ENCODE peak calls at places on chromosomes 2 and 18, in five cellular contexts. F is ELR, X is pancreas, K is small intestine, S is T-helper 2 cell. R is an unnamed sample.
A peak's percentile ranks its signal among the peaks of the same experiment; 100 is the strongest.

GRCh38 chr2:48736251-48736650 is 19.3 kb downstream of the LHCGR start:
- DNase-seq in X (no peak), F (no peak), S (no peak), K (no peak), R (no peak)

GRCh38 chr2:203824057-203824456 is 43.5 kb upstream of the CTLA4 start:
- DNase-seq in K (no peak), X (no peak), S (no peak), F (no peak), R (no peak)

GRCh38 chr18:13616041-13616440 is 110.3 kb downstream of the FAM210A start:
- DNase-seq in X (no peak), K (no peak), F (no peak), S (no peak), R (no peak)

GRCh38 chr18:36181898-36182506 is 5.3 kb upstream of the MOCOS start:
- DNase-seq in K (no peak), S (no peak), X (no peak), F (no peak), R (no peak)

GRCh38 chr2:226797989-226798421 is 1.6 kb downstream of the IRS1 start:
- DNase-seq in F (peak; percentile 54), K (no peak), S (no peak), X (no peak), R (no peak)

GRCh38 chr18:23269931-23270330 is 134.6 kb downstream of the CABLES1 start:
- DNase-seq in S (no peak), K (no peak), F (no peak), X (no peak), R (no peak)

GRCh38 chr2:85255456-85255812 is 72.4 kb downstream of the TGOLN2 start:
- DNase-seq in F (no peak), K (no peak), S (no peak), X (no peak), R (no peak)

GRCh38 chr18:10336749-10337148 is 117.7 kb upstream of the APCDD1 start:
- DNase-seq in F (no peak), X (no peak), K (no peak), S (no peak), R (no peak)

GRCh38 chr2:8992643-8993042 is 10.8 kb downstream of the MBOAT2 start:
- DNase-seq in F (no peak), K (no peak), S (no peak), X (no peak), R (no peak)

GRCh38 chr2:37091873-37092272 is 7.6 kb downstream of the GPATCH11 start:
- DNase-seq in X (no peak), F (no peak), K (no peak), S (no peak), R (no peak)

GRCh38 chr2:169968767-169969166 is 141.5 kb downstream of the UBR3 start:
- DNase-seq in K (no peak), X (no peak), S (no peak), F (no peak), R (no peak)

GRCh38 chr2:238963970-238964331 is 116.1 kb downstream of the TWIST2 start:
- DNase-seq in K (no peak), F (no peak), X (no peak), S (no peak), R (no peak)

GRCh38 chr2:30385327-30385726 is 61.7 kb upstream of the LCLAT1 start:
- DNase-seq in F (peak; percentile 13), K (no peak), X (no peak), S (no peak), R (no peak)

GRCh38 chr2:233263045-233263570 is 11.6 kb downstream of the ATG16L1 start:
- DNase-seq in S (no peak), F (no peak), K (no peak), X (no peak), R (no peak)

GRCh38 chr2:157173740-157174184 is 83.7 kb upstream of the GALNT5 start:
- DNase-seq in X (no peak), S (no peak), F (peak; percentile 97), K (peak; percentile 6), R (no peak)

GRCh38 chr2:217691920-217692666 is 310.7 kb downstream of the TNS1 start:
- DNase-seq in X (no peak), K (no peak), F (no peak), S (no peak), R (no peak)

GRCh38 chr2:158716091-158716815 is 78.9 kb upstream of the DAPL1 start:
- DNase-seq in F (no peak), S (no peak), X (no peak), K (no peak), R (no peak)

GRCh38 chr2:165563468-165564225 is 94.1 kb downstream of the CSRNP3 start:
- DNase-seq in F (no peak), S (no peak), K (peak; percentile 7), X (no peak), R (no peak)

GRCh38 chr2:26693287-26693849 is 846 bp downstream of the KCNK3 start:
- DNase-seq in X (peak; percentile 86), K (no peak), S (no peak), F (no peak), R (no peak)

GRCh38 chr2:16291226-16291625 is 350.9 kb downstream of the MYCN start:
- DNase-seq in K (no peak), S (no peak), X (no peak), F (no peak), R (no peak)

GRCh38 chr2:177265834-177266817 is 1.6 kb upstream of the NFE2L2 start:
- DNase-seq in X (no peak), K (peak; percentile 61), S (no peak), F (no peak), R (no peak)

GRCh38 chr2:111668741-111669140 is 215.3 kb downstream of the ANAPC1 start:
- DNase-seq in S (no peak), X (no peak), F (no peak), K (no peak), R (no peak)

GRCh38 chr2:226001716-226002115 is 602.2 kb downstream of the NYAP2 start:
- DNase-seq in K (no peak), X (no peak), F (peak; percentile 65), S (no peak), R (no peak)

GRCh38 chr18:46437019-46437418 is 220.0 kb downstream of the LOXHD1 start:
- DNase-seq in S (no peak), F (no peak), X (no peak), K (no peak), R (no peak)

GRCh38 chr2:44286884-44287638 is 11.8 kb downstream of the SLC3A1 start:
- DNase-seq in S (no peak), K (peak; percentile 36), F (no peak), X (no peak), R (no peak)